ENCODE peak calls at places on chromosomes 3 and 15, in four cellular contexts. One of them, this sample, is unnamed.

GRCh38 chr15:91866971-91867372 is 13.5 kb downstream of the SLCO3A1 start:
- DNase-seq in stomach: no peak
- DNase-seq in tibial artery: peak; percentile 68
- DNase-seq in esophagus muscularis mucosa: no peak
- DNase-seq in this sample: peak; percentile 66

GRCh38 chr15:77702211-77702957 is 69.7 kb upstream of the LINGO1 start:
- DNase-seq in stomach: no peak
- DNase-seq in tibial artery: no peak
- DNase-seq in esophagus muscularis mucosa: no peak
- DNase-seq in this sample: peak; percentile 19

GRCh38 chr3:141544697-141545096 is 57.9 kb downstream of the RASA2 start:
- DNase-seq in stomach: no peak
- DNase-seq in tibial artery: no peak
- DNase-seq in esophagus muscularis mucosa: no peak
- DNase-seq in this sample: no peak

GRCh38 chr3:155603302-155603701 is 141.6 kb downstream of the PLCH1 start:
- DNase-seq in stomach: no peak
- DNase-seq in tibial artery: no peak
- DNase-seq in esophagus muscularis mucosa: no peak
- DNase-seq in this sample: no peak

GRCh38 chr3:130838898-130839572 is 54.8 kb upstream of the ATP2C1 start:
- DNase-seq in stomach: no peak
- DNase-seq in tibial artery: no peak
- DNase-seq in esophagus muscularis mucosa: no peak
- DNase-seq in this sample: no peak

GRCh38 chr15:62066663-62067447 is at the start of gene C2CD4A:
- DNase-seq in stomach: peak; percentile 90
- DNase-seq in tibial artery: peak; percentile 74
- DNase-seq in esophagus muscularis mucosa: no peak
- DNase-seq in this sample: peak; percentile 56

GRCh38 chr3:28502555-28502954 is 153.9 kb upstream of the AZI2 start:
- DNase-seq in stomach: no peak
- DNase-seq in tibial artery: no peak
- DNase-seq in esophagus muscularis mucosa: no peak
- DNase-seq in this sample: no peak

GRCh38 chr3:82791241-82791640 is 1029.8 kb upstream of the GBE1 start:
- DNase-seq in stomach: no peak
- DNase-seq in tibial artery: no peak
- DNase-seq in esophagus muscularis mucosa: no peak
- DNase-seq in this sample: no peak

GRCh38 chr15:62821384-62822131 is 221.0 kb upstream of the TPM1 start:
- DNase-seq in stomach: peak; percentile 49
- DNase-seq in tibial artery: no peak
- DNase-seq in esophagus muscularis mucosa: no peak
- DNase-seq in this sample: no peak

GRCh38 chr15:101188517-101189340 is 63.1 kb downstream of the CHSY1 start:
- DNase-seq in stomach: peak; percentile 58
- DNase-seq in tibial artery: no peak
- DNase-seq in esophagus muscularis mucosa: no peak
- DNase-seq in this sample: no peak

GRCh38 chr3:13850161-13850945 is 29.5 kb downstream of the WNT7A start:
- DNase-seq in stomach: no peak
- DNase-seq in tibial artery: no peak
- DNase-seq in esophagus muscularis mucosa: no peak
- DNase-seq in this sample: no peak

GRCh38 chr15:69523010-69524001 is 70.7 kb downstream of the RPLP1 start:
- DNase-seq in stomach: peak; percentile 84
- DNase-seq in tibial artery: peak; percentile 84
- DNase-seq in esophagus muscularis mucosa: no peak
- DNase-seq in this sample: peak; percentile 76

GRCh38 chr3:42544492-42545283 is 37.1 kb downstream of the SEC22C start:
- DNase-seq in stomach: peak; percentile 85
- DNase-seq in tibial artery: peak; percentile 91
- DNase-seq in esophagus muscularis mucosa: no peak
- DNase-seq in this sample: peak; percentile 21

GRCh38 chr3:146796078-146796477 is 190.9 kb upstream of the PLSCR5 start:
- DNase-seq in stomach: no peak
- DNase-seq in tibial artery: no peak
- DNase-seq in esophagus muscularis mucosa: no peak
- DNase-seq in this sample: no peak

GRCh38 chr3:106688463-106688862 is 688.8 kb upstream of the CCDC54 start:
- DNase-seq in stomach: no peak
- DNase-seq in tibial artery: no peak
- DNase-seq in esophagus muscularis mucosa: no peak
- DNase-seq in this sample: no peak

GRCh38 chr3:40691598-40691905 is 166.8 kb downstream of the ZNF621 start:
- DNase-seq in stomach: no peak
- DNase-seq in tibial artery: no peak
- DNase-seq in esophagus muscularis mucosa: no peak
- DNase-seq in this sample: peak; percentile 30

GRCh38 chr3:39531066-39531465 is 63.6 kb downstream of the MOBP start:
- DNase-seq in stomach: no peak
- DNase-seq in tibial artery: no peak
- DNase-seq in esophagus muscularis mucosa: no peak
- DNase-seq in this sample: no peak

GRCh38 chr3:16448691-16449090 is 64.8 kb downstream of the RFTN1 start:
- DNase-seq in stomach: peak; percentile 31
- DNase-seq in tibial artery: peak; percentile 93
- DNase-seq in esophagus muscularis mucosa: no peak
- DNase-seq in this sample: peak; percentile 67

GRCh38 chr3:16444344-16444743 is 69.2 kb downstream of the RFTN1 start:
- DNase-seq in stomach: no peak
- DNase-seq in tibial artery: no peak
- DNase-seq in esophagus muscularis mucosa: no peak
- DNase-seq in this sample: no peak

GRCh38 chr3:16452265-16452664 is 61.2 kb downstream of the RFTN1 start:
- DNase-seq in stomach: no peak
- DNase-seq in tibial artery: no peak
- DNase-seq in esophagus muscularis mucosa: no peak
- DNase-seq in this sample: no peak

GRCh38 chr3:16447156-16447555 is 66.3 kb downstream of the RFTN1 start:
- DNase-seq in stomach: no peak
- DNase-seq in tibial artery: no peak
- DNase-seq in esophagus muscularis mucosa: no peak
- DNase-seq in this sample: no peak

DNA sequence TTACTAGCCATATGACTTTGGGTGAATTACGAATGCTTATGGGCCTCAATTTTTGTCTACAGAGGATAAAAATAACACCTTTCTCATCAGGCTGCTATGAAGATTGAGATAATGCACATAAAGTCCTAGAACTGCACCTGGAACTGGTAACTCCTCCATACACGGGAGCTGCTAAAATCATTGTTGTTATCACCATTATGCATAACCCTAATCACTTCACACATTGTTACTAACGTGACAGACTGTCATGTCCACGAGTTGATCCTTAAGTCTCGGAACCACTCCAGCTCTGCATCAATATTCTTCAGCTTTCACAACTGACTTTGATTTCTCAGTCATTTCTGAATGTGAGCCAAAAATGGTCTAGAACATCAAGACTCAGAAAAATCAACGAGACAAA is 64.1 kb downstream of the RFTN1 start:
- DNase-seq in stomach: no peak
- DNase-seq in tibial artery: no peak
- DNase-seq in esophagus muscularis mucosa: no peak
- DNase-seq in this sample: no peak
- H3K4me1 ChIP-seq in stomach: peaks cover 13% of the 10 kb centered on the region
- H3K4me1 ChIP-seq in tibial artery: no peaks in the 10 kb centered on the region
- H3K4me1 ChIP-seq in esophagus muscularis mucosa: peaks cover 41% of the 10 kb centered on the region
- H3K4me1 ChIP-seq in this sample: peaks cover 3% of the 10 kb centered on the region

DNA sequence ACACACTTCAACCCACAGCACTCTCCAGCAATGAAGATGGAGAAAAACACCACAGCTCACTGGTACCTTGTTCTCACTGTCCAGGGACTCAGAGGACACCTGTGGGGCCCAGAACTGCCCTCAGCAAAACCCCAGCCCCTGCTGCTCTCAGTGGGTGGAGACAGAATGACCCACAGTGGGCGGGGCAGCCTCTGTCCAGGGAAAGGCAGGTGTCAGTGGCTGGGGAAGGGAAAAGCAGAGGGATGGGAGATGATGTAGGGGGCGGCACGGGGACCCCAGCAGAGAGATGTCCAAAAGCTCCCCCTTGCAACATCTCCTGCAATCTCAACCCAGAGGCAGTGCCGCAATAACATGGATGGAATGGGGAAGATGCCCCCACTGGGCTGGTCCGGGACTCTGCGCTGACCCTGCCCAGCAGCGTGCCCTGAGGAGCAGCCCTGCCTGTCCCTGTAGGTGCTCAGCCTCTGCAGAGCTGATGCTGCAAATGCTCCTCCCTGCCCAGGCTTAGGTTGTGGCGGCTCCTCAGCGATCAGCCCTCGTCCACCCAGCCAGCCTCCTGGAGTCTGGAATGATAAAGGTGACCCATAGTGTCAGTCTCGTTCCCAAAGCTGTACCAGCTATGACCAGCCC is 193.9 kb downstream of the XXYLT1 start:
- DNase-seq in stomach: no peak
- DNase-seq in tibial artery: no peak
- DNase-seq in esophagus muscularis mucosa: no peak
- DNase-seq in this sample: no peak
- H3K4me1 ChIP-seq in stomach: peaks cover 19% of the 10 kb centered on the region
- H3K4me1 ChIP-seq in tibial artery: no peaks in the 10 kb centered on the region
- H3K4me1 ChIP-seq in esophagus muscularis mucosa: peaks cover 27% of the 10 kb centered on the region
- H3K4me1 ChIP-seq in this sample: peaks cover 27% of the 10 kb centered on the region

GRCh38 chr3:184333700-184334099 is 3.7 kb upstream of the FAM131A start:
- DNase-seq in stomach: no peak
- DNase-seq in tibial artery: no peak
- DNase-seq in esophagus muscularis mucosa: no peak
- DNase-seq in this sample: no peak
- H3K4me1 ChIP-seq in stomach: peaks cover 30% of the 10 kb centered on the region
- H3K4me1 ChIP-seq in tibial artery: no peaks in the 10 kb centered on the region
- H3K4me1 ChIP-seq in esophagus muscularis mucosa: peaks cover 45% of the 10 kb centered on the region
- H3K4me1 ChIP-seq in this sample: peaks cover 52% of the 10 kb centered on the region

GRCh38 chr3:123442125-123442524 is 6.8 kb downstream of the ADCY5 start:
- DNase-seq in stomach: no peak
- DNase-seq in tibial artery: no peak
- DNase-seq in esophagus muscularis mucosa: no peak
- DNase-seq in this sample: no peak
- H3K4me1 ChIP-seq in stomach: peaks cover 28% of the 10 kb centered on the region
- H3K4me1 ChIP-seq in tibial artery: no peaks in the 10 kb centered on the region
- H3K4me1 ChIP-seq in esophagus muscularis mucosa: peaks cover 75% of the 10 kb centered on the region
- H3K4me1 ChIP-seq in this sample: no peaks in the 10 kb centered on the region

GRCh38 chr15:40096094-40096876 is 12.4 kb downstream of the BMF start:
- DNase-seq in stomach: no peak
- DNase-seq in tibial artery: peak; percentile 13
- DNase-seq in esophagus muscularis mucosa: no peak
- DNase-seq in this sample: no peak

GRCh38 chr15:40100133-40100946 is 8.3 kb downstream of the BMF start:
- DNase-seq in stomach: no peak
- DNase-seq in tibial artery: no peak
- DNase-seq in esophagus muscularis mucosa: no peak
- DNase-seq in this sample: no peak

GRCh38 chr15:40097968-40098476 is 10.7 kb downstream of the BMF start:
- DNase-seq in stomach: peak; percentile 73
- DNase-seq in tibial artery: peak; percentile 87
- DNase-seq in esophagus muscularis mucosa: no peak
- DNase-seq in this sample: peak; percentile 57

GRCh38 chr15:40097096-40097967 is 11.3 kb downstream of the BMF start:
- DNase-seq in stomach: no peak
- DNase-seq in tibial artery: peak; percentile 29
- DNase-seq in esophagus muscularis mucosa: no peak
- DNase-seq in this sample: no peak

GRCh38 chr15:40098489-40099261 is 10.0 kb downstream of the BMF start:
- DNase-seq in stomach: peak; percentile 82
- DNase-seq in tibial artery: peak; percentile 88
- DNase-seq in esophagus muscularis mucosa: no peak
- DNase-seq in this sample: peak; percentile 82
- H3K4me1 ChIP-seq in stomach: peaks cover 98% of the 10 kb centered on the region
- H3K4me1 ChIP-seq in tibial artery: peaks cover 12% of the 10 kb centered on the region
- H3K4me1 ChIP-seq in esophagus muscularis mucosa: peaks cover 97% of the 10 kb centered on the region
- H3K4me1 ChIP-seq in this sample: peaks cover 95% of the 10 kb centered on the region

DNA sequence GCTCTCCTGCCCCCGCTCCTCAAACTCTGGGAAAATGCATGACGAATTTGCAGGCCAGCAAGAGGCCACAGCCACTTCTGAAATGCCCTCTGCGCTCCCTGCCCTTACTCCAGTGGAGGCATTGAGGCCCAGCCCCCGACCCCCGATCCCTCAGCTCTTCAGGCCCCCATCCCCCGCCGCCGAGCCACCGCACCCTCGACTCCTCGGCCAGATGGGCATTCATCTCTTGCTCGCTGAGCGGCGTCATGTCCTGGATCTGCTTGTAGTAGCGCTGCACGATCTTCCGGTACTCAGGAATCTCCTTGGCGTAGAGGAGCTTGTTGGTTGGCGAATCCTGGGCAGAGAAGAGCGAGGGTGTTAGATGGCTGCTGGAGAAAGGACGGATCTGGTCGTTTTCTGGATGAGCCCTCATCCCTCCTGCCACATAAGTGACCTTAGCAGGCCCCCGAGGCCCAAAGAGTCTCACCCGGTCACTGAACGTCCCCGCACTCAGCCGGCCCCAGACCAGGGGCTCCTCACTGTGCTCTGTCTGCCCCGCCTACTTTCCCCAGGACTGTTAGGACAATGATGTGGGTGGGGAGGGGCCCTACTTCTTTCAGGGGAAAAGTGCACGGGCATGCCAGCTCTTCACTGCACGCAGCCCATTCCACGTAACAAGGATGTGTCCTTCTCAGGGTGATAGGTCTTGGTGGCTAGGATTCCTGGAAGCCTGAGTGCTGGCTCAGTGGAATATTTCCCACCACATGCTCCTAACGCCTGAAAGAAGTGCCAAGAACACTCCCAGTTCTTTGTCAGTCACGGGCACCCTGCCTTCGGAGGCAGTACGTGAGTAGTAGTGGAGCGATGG is 14.1 kb downstream of the H1-8 start:
- DNase-seq in stomach: no peak
- DNase-seq in tibial artery: peak; percentile 92
- DNase-seq in esophagus muscularis mucosa: no peak
- DNase-seq in this sample: no peak
- H3K4me1 ChIP-seq in stomach: peaks cover 69% of the 10 kb centered on the region
- H3K4me1 ChIP-seq in tibial artery: peaks cover 12% of the 10 kb centered on the region
- H3K4me1 ChIP-seq in esophagus muscularis mucosa: peaks cover 81% of the 10 kb centered on the region
- H3K4me1 ChIP-seq in this sample: peaks cover 83% of the 10 kb centered on the region

GRCh38 chr3:128004661-128005060 is 47.6 kb upstream of the SEC61A1 start:
- DNase-seq in stomach: peak; percentile 55
- DNase-seq in tibial artery: no peak
- DNase-seq in esophagus muscularis mucosa: no peak
- DNase-seq in this sample: no peak
- H3K4me1 ChIP-seq in stomach: no peaks in the 10 kb centered on the region
- H3K4me1 ChIP-seq in tibial artery: no peaks in the 10 kb centered on the region
- H3K4me1 ChIP-seq in esophagus muscularis mucosa: no peaks in the 10 kb centered on the region
- H3K4me1 ChIP-seq in this sample: no peaks in the 10 kb centered on the region

This sample was measured in heart right ventricle.